ENCODE peak calls at places on chromosomes 6 and 20, in seven cellular contexts. U is sigmoid colon; X is heart right ventricle; Z is body of pancreas; M is CD8-positive, alpha-beta T cell; J is tibial nerve; I is CD4-positive, alpha-beta memory T cell. C is an unnamed sample. For H3K4me1, the result is how much of the 10 kb centered on the place peaks cover.

GRCh38 chr20:40868568-40869223 is 159.9 kb upstream of the TOP1 start:
- DNase-seq in U (no peak), I (no peak), X (no peak), M (no peak), Z (peak), J (peak), C (no peak)

GRCh38 chr6:90537723-90538407 is 49.0 kb downstream of the MAP3K7 start:
- DNase-seq in I (no peak), U (no peak), Z (no peak), X (no peak), M (no peak), J (no peak), C (no peak)

GRCh38 chr6:135281227-135281626 is 100.1 kb downstream of the MYB start:
- DNase-seq in I (no peak), M (no peak), Z (no peak), X (no peak), U (no peak), J (peak), C (no peak)

GRCh38 chr6:22062807-22063408 is 233.9 kb downstream of the PRL start:
- DNase-seq in X (no peak), Z (no peak), U (no peak), J (no peak), M (peak), I (peak), C (peak)

GRCh38 chr6:42407379-42407778 is 44.3 kb downstream of the TRERF1 start:
- DNase-seq in Z (no peak), U (no peak), I (no peak), J (no peak), M (no peak), X (no peak), C (no peak)

GRCh38 chr6:139881728-139882211 is 507.3 kb upstream of the CITED2 start:
- DNase-seq in Z (peak), I (peak), M (no peak), U (no peak), J (peak), X (no peak), C (no peak)

GRCh38 chr6:101226677-101227135 is 166.8 kb upstream of the GRIK2 start:
- DNase-seq in U (no peak), X (no peak), Z (no peak), M (no peak), I (no peak), J (no peak), C (no peak)

GRCh38 chr6:53464942-53465460 is 79.9 kb downstream of the GCLC start:
- DNase-seq in X (peak), Z (peak), U (peak), M (no peak), I (no peak), J (peak), C (no peak)

GRCh38 chr20:43949741-43950618 is 35.3 kb downstream of the TOX2 start:
- DNase-seq in X (peak), U (no peak), M (peak), I (peak), Z (peak), J (no peak), C (peak)

GRCh38 chr6:48917233-48917632 is 545.8 kb downstream of the MMUT start:
- DNase-seq in M (no peak), U (no peak), X (no peak), I (no peak), Z (no peak), J (no peak), C (no peak)

GRCh38 chr6:134216304-134217029 is 101.4 kb downstream of the SGK1 start:
- DNase-seq in M (no peak), J (no peak), I (no peak), U (no peak), Z (no peak), X (no peak), C (no peak)

GRCh38 chr6:150491131-150491795 is 108.4 kb upstream of the PLEKHG1 start:
- DNase-seq in I (peak), X (no peak), Z (no peak), J (no peak), M (no peak), U (no peak), C (no peak)

GRCh38 chr20:14245368-14245970 is 91.9 kb downstream of the FLRT3 start:
- DNase-seq in Z (no peak), U (no peak), I (no peak), J (no peak), X (no peak), M (no peak), C (no peak)

GRCh38 chr6:122894791-122895190 is 101.2 kb upstream of the CLVS2 start:
- DNase-seq in I (no peak), U (no peak), M (no peak), Z (no peak), X (no peak), J (no peak), C (no peak)

GRCh38 chr6:82608365-82608764 is 244.7 kb downstream of the TPBG start:
- DNase-seq in J (no peak), U (no peak), M (no peak), Z (no peak), I (no peak), X (no peak), C (no peak)

GRCh38 chr6:106754215-106754614 is 124.8 kb downstream of the QRSL1 start:
- DNase-seq in U (no peak), Z (no peak), I (no peak), M (no peak), X (no peak), J (no peak), C (no peak)

GRCh38 chr6:90175627-90176538 is 120.8 kb downstream of the BACH2 start:
- DNase-seq in Z (no peak), I (no peak), X (no peak), J (no peak), M (no peak), U (no peak), C (peak)

GRCh38 chr6:37987008-37987407 is 167.5 kb downstream of the ZFAND3 start:
- DNase-seq in J (no peak), I (no peak), Z (no peak), X (no peak), U (no peak), M (no peak), C (no peak)

GRCh38 chr20:37362821-37363220 is 16.9 kb downstream of the SRC start:
- DNase-seq in I (no peak), M (no peak), J (no peak), U (peak), Z (no peak), X (no peak), C (no peak)

GRCh38 chr6:147970970-147971369 is 371.7 kb upstream of the SASH1 start:
- DNase-seq in Z (no peak), U (no peak), M (no peak), X (no peak), J (no peak), I (no peak), C (no peak)

GRCh38 chr6:139194740-139195139 is 59.9 kb downstream of the HECA start:
- DNase-seq in U (no peak), M (no peak), J (no peak), I (no peak), Z (no peak), X (no peak), C (no peak)

GRCh38 chr20:62794007-62794724 is 2.1 kb upstream of the MRGBP start:
- DNase-seq in I (peak), Z (peak), J (peak), M (peak), U (peak), X (peak), C (peak)

GRCh38 chr20:62795023-62795761 is 1.1 kb upstream of the MRGBP start:
- DNase-seq in U (no peak), Z (peak), I (peak), X (peak), J (peak), M (peak), C (peak)

GRCh38 chr20:62792182-62792939 is 3.9 kb upstream of the MRGBP start:
- DNase-seq in I (no peak), J (no peak), U (no peak), M (no peak), X (no peak), Z (no peak), C (no peak)

GRCh38 chr20:62792940-62793756 is 3.1 kb upstream of the MRGBP start:
- DNase-seq in U (no peak), M (no peak), X (no peak), J (no peak), I (no peak), Z (no peak), C (no peak)

DNA sequence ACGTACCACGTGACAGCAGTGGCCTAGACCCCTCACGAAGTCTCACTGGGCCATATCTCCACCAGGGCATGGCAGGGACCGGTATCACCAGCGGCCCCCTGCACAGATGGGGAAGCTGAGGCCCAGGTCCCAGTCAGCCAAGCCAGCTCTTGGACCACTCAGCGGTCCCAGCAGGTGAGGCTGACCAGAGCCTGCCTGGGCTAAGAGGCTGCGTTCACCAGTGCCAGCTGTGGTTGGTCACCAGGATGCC is 2.6 kb upstream of the MRGBP start:
- DNase-seq in I (no peak), J (no peak), Z (no peak), M (no peak), U (no peak), X (no peak), C (no peak)
- H3K4me3 ChIP-seq in I (peak), J (peak), Z (no peak), M (peak), U (peak), X (peak), C (peak)

GRCh38 chr6:157909282-157909664 is 72.4 kb upstream of the SYNJ2 start:
- DNase-seq in U (no peak), X (no peak), M (no peak), Z (no peak), J (no peak), I (no peak), C (no peak)

GRCh38 chr6:157908369-157909281 is 73.0 kb upstream of the SYNJ2 start:
- DNase-seq in Z (peak), X (no peak), I (no peak), M (no peak), J (no peak), U (no peak), C (no peak)

GRCh38 chr6:157911786-157912185 is 69.9 kb upstream of the SYNJ2 start:
- DNase-seq in J (no peak), Z (no peak), U (no peak), M (no peak), X (no peak), I (no peak), C (no peak)

GRCh38 chr6:157911278-157911677 is 70.4 kb upstream of the SYNJ2 start:
- DNase-seq in M (no peak), Z (no peak), X (no peak), I (no peak), U (no peak), J (no peak), C (no peak)

GRCh38 chr6:157912326-157912725 is 69.3 kb upstream of the SYNJ2 start:
- DNase-seq in Z (no peak), M (no peak), X (no peak), I (no peak), J (no peak), U (no peak), C (no peak)
- H3K27ac ChIP-seq in Z (no peak), M (no peak), X (no peak), I (no peak), J (no peak), U (no peak), C (no peak)

GRCh38 chr6:158718431-158719126 is 68.7 kb downstream of the SYTL3 start:
- DNase-seq in J (no peak), M (no peak), I (no peak), X (no peak), U (peak), Z (peak), C (no peak)

GRCh38 chr6:158713469-158713868 is 63.6 kb downstream of the SYTL3 start:
- DNase-seq in U (peak), X (no peak), Z (no peak), M (no peak), J (no peak), I (no peak), C (no peak)

GRCh38 chr6:158715330-158716311 is 65.8 kb downstream of the SYTL3 start:
- DNase-seq in I (no peak), Z (no peak), J (no peak), U (no peak), X (no peak), M (no peak), C (no peak)

GRCh38 chr6:158722176-158722729 is 72.4 kb downstream of the SYTL3 start:
- DNase-seq in J (no peak), M (no peak), U (no peak), Z (no peak), I (no peak), X (no peak), C (no peak)

DNA sequence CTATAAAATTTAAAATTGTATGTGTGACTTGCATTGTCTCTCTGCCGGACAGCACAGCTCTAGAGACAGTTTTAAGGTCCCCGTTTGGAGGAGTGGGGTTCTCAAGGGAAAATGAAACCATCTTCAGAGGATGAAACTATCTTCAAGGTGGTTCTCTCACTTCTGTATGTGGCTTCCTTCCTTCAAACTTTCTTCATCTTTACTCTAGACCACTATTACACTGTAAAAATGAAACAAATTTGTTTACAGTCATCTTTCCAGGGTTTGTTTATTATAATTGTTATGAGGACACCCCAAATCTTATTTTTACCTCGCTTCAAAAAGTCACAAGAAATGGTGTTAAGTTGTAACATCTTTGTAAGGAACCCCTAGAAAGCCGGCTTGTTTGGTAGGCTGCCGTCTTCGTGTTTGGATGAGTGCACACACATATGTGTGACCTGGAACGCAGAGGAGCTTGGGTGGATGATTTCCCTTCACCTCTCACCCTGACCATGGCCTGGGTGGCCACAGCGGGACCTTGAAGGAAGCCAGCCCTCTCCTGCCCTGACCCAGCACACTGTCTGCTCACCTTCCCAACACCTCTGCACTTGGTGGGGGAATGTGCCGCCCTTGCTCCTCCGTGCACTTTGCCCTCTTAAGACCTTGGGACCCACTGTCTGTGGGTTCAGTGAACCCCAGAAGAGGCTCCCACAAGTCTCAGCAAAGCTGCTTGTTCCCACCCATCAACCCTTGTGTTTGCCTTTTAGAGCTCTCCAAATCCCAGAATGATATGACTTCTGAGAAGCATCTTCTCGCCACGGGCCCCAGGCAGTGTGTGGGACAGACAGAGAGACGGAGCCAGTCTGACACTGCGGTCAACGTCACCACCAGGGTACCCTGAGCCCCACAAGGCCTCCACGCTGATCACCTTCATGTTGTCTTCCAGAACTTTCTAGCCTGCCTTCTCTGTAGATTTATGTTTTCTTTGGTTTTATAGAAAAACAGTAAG is 67.8 kb downstream of the SYTL3 start:
- DNase-seq in M (no peak), U (peak), Z (no peak), X (no peak), J (no peak), I (peak), C (no peak)
- H3K4me1 ChIP-seq in M (under half), U (under half), Z (under half), X (under half), J (under half), I (half or more), C (under half)

GRCh38 chr20:32823078-32823477 is 3.3 kb downstream of the MAPRE1 start:
- DNase-seq in I (no peak), U (no peak), M (no peak), J (no peak), X (no peak), Z (no peak), C (no peak)
- H3K4me3 ChIP-seq in I (no peak), U (no peak), M (no peak), J (no peak), X (no peak), Z (no peak), C (no peak)

GRCh38 chr6:112694986-112695385 is 347.9 kb downstream of the RFPL4B start:
- DNase-seq in M (no peak), X (no peak), Z (no peak), I (no peak), U (no peak), J (no peak), C (no peak)

GRCh38 chr6:112690497-112691202 is 343.5 kb downstream of the RFPL4B start:
- DNase-seq in J (no peak), I (no peak), M (no peak), X (no peak), U (no peak), Z (no peak), C (no peak)

GRCh38 chr6:112691289-112691688 is 344.2 kb downstream of the RFPL4B start:
- DNase-seq in Z (no peak), J (peak), I (no peak), X (no peak), U (no peak), M (no peak), C (no peak)
- H3K27ac ChIP-seq in Z (no peak), J (no peak), I (no peak), X (no peak), U (no peak), M (no peak), C (no peak)

DNA sequence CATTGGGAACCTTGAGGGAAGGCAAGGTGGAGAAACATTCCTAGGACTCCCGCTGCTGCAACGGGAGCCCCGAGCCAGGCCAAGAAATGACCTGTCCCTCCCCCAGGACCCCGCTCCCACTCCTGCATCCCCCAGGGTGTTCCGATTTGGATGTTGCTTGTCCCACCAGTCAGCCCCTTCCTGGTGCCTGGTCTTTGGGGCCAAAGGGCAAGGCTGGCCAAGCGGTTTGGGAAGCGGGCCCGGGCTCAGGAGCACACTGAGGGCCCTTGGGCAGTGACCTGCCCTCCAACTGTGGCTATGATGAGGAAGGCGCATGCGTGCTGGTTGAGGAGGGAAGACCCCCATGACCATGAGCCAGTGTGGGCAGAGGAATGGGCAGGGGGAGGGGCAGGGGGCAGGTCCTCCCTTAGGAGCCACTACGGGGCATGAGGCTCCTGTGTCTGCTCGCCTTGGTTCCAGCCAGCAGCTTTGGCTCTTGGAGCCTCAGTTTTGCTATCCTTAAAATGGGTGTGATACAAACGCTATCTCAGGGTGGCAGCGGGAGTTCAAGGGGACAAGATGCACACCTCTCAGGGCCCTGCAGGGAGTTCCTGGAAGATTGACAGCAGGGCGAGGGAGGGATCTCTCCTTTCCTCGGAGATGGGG is 50.4 kb downstream of the RBM38 start:
- DNase-seq in I (no peak), Z (no peak), U (no peak), M (no peak), J (no peak), X (no peak), C (no peak)
- H3K4me1 ChIP-seq in I (under half), Z (half or more), U (under half), M (under half), J (under half), X (half or more), C (under half)

GRCh38 chr6:75203721-75204120 is 2.1 kb downstream of the COL12A1 start:
- DNase-seq in Z (no peak), U (no peak), X (no peak), J (peak), I (no peak), M (no peak), C (no peak)

GRCh38 chr6:75205776-75206334 is at the start of gene COL12A1:
- DNase-seq in M (no peak), J (peak), U (peak), I (peak), Z (peak), X (peak), C (no peak)

GRCh38 chr6:75204959-75205775 is 686 bp downstream of the COL12A1 start:
- DNase-seq in Z (no peak), I (no peak), M (no peak), U (peak), J (peak), X (peak), C (no peak)

GRCh38 chr6:75202676-75203131 is 3.1 kb downstream of the COL12A1 start:
- DNase-seq in J (peak), U (no peak), X (no peak), M (no peak), I (no peak), Z (no peak), C (no peak)

GRCh38 chr6:75204222-75204958 is 1.5 kb downstream of the COL12A1 start:
- DNase-seq in Z (peak), U (peak), M (no peak), I (no peak), X (peak), J (peak), C (no peak)
- H3K4me3 ChIP-seq in Z (no peak), U (peak), M (no peak), I (no peak), X (peak), J (peak), C (peak)

GRCh38 chr6:44025226-44025625 is 102.0 kb downstream of the MRPL14 start:
- DNase-seq in U (no peak), Z (no peak), X (no peak), M (no peak), J (no peak), I (no peak), C (no peak)
- H3K27ac ChIP-seq in U (no peak), Z (no peak), X (no peak), M (no peak), J (no peak), I (no peak), C (no peak)